ENCODE peak calls at places on chromosomes 3 and 15, in five cellular contexts. R, Q, P, U and G are unnamed samples.

GRCh38 chr15:44550256-44550655 is 13.3 kb downstream of the EIF3J start:
- DNase-seq in P (no peak), R (no peak), U (no peak), Q (no peak), G (no peak)

GRCh38 chr3:102466001-102466400 is 31.2 kb downstream of the ZPLD1 start:
- DNase-seq in Q (no peak), P (peak), R (no peak), U (no peak), G (no peak)

GRCh38 chr3:181756645-181757044 is 44.9 kb downstream of the SOX2 start:
- DNase-seq in Q (no peak), P (no peak), R (no peak), U (no peak), G (peak)

GRCh38 chr15:67090297-67091072 is 25.1 kb downstream of the SMAD3 start:
- DNase-seq in U (no peak), P (no peak), Q (no peak), R (no peak), G (no peak)

GRCh38 chr15:83108266-83109219 is 1.1 kb downstream of the TM6SF1 start:
- DNase-seq in P (no peak), U (peak), Q (no peak), R (no peak), G (no peak)

GRCh38 chr15:70361891-70362290 is 264.2 kb upstream of the TLE3 start:
- DNase-seq in P (no peak), Q (no peak), R (no peak), U (no peak), G (no peak)

GRCh38 chr15:62989366-62990055 is 53.0 kb upstream of the TPM1 start:
- DNase-seq in R (no peak), U (no peak), Q (no peak), P (no peak), G (no peak)

GRCh38 chr3:126191246-126191645 is 10.9 kb upstream of the ALDH1L1 start:
- DNase-seq in U (no peak), R (no peak), P (no peak), Q (no peak), G (no peak)

GRCh38 chr3:64957639-64958038 is 269.8 kb upstream of the ADAMTS9 start:
- DNase-seq in U (no peak), Q (no peak), R (no peak), P (no peak), G (no peak)

GRCh38 chr15:52559583-52559982 is 9.2 kb downstream of the ARPP19 start:
- DNase-seq in P (no peak), Q (no peak), U (no peak), R (no peak), G (no peak)

GRCh38 chr3:150682819-150683218 is 20.9 kb downstream of the ERICH6 start:
- DNase-seq in U (no peak), P (no peak), Q (no peak), R (no peak), G (no peak)

GRCh38 chr3:77039606-77040553 is at the start of gene ROBO2:
- DNase-seq in R (peak), Q (no peak), P (no peak), U (no peak), G (no peak)

GRCh38 chr15:43912991-43913927 is 86.5 kb downstream of the WDR76 start:
- DNase-seq in R (no peak), U (no peak), Q (peak), P (peak), G (no peak)

GRCh38 chr15:65130941-65131340 is 2.7 kb downstream of the PDCD7 start:
- DNase-seq in Q (no peak), P (no peak), U (no peak), R (no peak), G (no peak)

GRCh38 chr3:157464283-157464682 is 27.6 kb downstream of the PTX3 start:
- DNase-seq in P (no peak), U (no peak), Q (no peak), R (no peak), G (no peak)

GRCh38 chr3:36362973-36363372 is 17.3 kb upstream of the STAC start:
- DNase-seq in R (no peak), Q (peak), P (peak), U (no peak), G (no peak)

GRCh38 chr3:186053954-186054353 is 54.9 kb downstream of the ETV5 start:
- DNase-seq in R (no peak), Q (no peak), U (no peak), P (no peak), G (no peak)

GRCh38 chr3:60514866-60515265 is 736.4 kb downstream of the FHIT start:
- DNase-seq in R (peak), U (no peak), Q (no peak), P (no peak), G (no peak)

GRCh38 chr3:71163216-71163918 is 420.2 kb downstream of the FOXP1 start:
- DNase-seq in R (no peak), U (no peak), P (no peak), Q (no peak), G (no peak)

GRCh38 chr3:104269771-104270170 is 1096.9 kb upstream of the ALCAM start:
- DNase-seq in Q (no peak), U (no peak), P (no peak), R (no peak), G (no peak)

GRCh38 chr3:16332904-16333426 is 68.0 kb downstream of the OXNAD1 start:
- DNase-seq in R (no peak), Q (peak), U (no peak), P (no peak), G (no peak)

GRCh38 chr3:183555541-183556081 is at the start of gene KLHL6:
- DNase-seq in U (peak), R (no peak), Q (no peak), P (no peak), G (no peak)

GRCh38 chr3:150370129-150370602 is 37.9 kb upstream of the TSC22D2 start:
- DNase-seq in U (no peak), Q (peak), R (peak), P (peak), G (peak)

GRCh38 chr3:195257454-195258448 is 13.2 kb downstream of the XXYLT1 start:
- DNase-seq in R (no peak), U (no peak), P (no peak), Q (no peak), G (no peak)
- TF ChIP-seq SP1 in R (no peak), U (no peak), P (no peak), Q (no peak), G (no peak)

DNA sequence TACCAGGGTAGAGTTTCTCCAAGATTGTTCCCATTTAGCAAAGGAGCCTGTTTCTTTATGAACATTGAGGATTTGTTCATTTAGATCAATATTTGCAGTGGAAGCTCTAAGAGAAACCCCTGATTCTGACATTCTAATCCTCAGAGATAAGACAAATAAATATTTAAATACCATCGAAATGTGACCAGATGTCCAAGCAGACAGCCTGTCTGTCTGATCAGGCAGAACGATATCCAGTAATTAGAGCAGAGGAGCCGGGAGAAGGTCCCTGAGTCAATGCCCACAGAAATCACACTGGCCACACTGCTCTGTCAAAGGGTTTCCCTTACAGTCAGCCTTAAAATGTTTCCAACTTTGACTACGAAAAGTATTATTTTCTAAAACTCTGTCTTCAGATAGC is 15.7 kb upstream of the ARPIN start:
- DNase-seq in R (no peak), U (no peak), Q (peak), P (no peak), G (no peak)
- TF ChIP-seq SP1 in R (no peak), U (no peak), Q (no peak), P (no peak), G (no peak)

DNA sequence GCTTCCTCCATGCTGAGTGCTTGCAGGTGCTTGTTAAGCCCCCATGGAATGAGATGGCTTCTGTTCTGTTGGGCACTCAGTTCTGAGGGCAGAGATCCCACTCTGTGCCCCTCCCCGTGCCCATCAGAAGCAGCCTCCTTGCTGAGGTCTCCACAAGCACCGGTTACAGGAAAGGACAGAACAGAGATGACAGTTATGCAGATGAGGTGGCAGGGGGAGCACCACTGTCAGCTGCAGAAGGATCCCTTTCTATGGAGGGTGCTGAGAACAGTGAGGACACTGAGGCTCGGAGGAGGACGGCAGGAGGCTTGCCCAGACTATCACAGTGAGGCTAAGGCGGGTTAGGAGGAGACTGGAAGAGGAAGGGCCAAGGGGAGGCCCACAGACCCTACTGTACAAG is 12.4 kb downstream of the CACNA2D2 start:
- DNase-seq in Q (no peak), U (no peak), R (no peak), P (no peak), G (no peak)
- TF ChIP-seq SP1 in Q (no peak), U (no peak), R (no peak), P (no peak), G (no peak)

GRCh38 chr3:170523248-170523647 is 62.6 kb downstream of the SLC7A14 start:
- DNase-seq in Q (no peak), R (no peak), P (no peak), U (no peak), G (no peak)
- TF ChIP-seq SP1 in Q (no peak), R (no peak), P (no peak), U (no peak), G (no peak)

GRCh38 chr3:140019946-140020345 is 85.0 kb downstream of the CLSTN2 start:
- DNase-seq in P (no peak), R (no peak), Q (no peak), U (no peak), G (no peak)

GRCh38 chr3:140021269-140021668 is 86.3 kb downstream of the CLSTN2 start:
- DNase-seq in Q (no peak), U (no peak), R (no peak), P (no peak), G (no peak)

GRCh38 chr3:140018556-140018955 is 83.6 kb downstream of the CLSTN2 start:
- DNase-seq in Q (no peak), P (no peak), U (no peak), R (no peak), G (no peak)

GRCh38 chr3:140022061-140022781 is 87.2 kb downstream of the CLSTN2 start:
- DNase-seq in R (no peak), Q (no peak), P (no peak), U (no peak), G (no peak)

GRCh38 chr3:140023616-140024530 is 88.9 kb downstream of the CLSTN2 start:
- DNase-seq in Q (no peak), R (no peak), U (no peak), P (no peak), G (no peak)
- TF ChIP-seq SP1 in Q (no peak), R (no peak), U (no peak), P (no peak), G (no peak)

GRCh38 chr3:138097192-138097829 is 18.1 kb downstream of the DZIP1L start:
- DNase-seq in U (no peak), R (no peak), P (no peak), Q (no peak), G (peak)
- TF ChIP-seq SP1 in U (no peak), R (no peak), P (no peak), Q (no peak), G (no peak)

GRCh38 chr3:178439504-178439903 is 96.7 kb upstream of the KCNMB2 start:
- DNase-seq in U (no peak), Q (no peak), R (no peak), P (no peak), G (no peak)

GRCh38 chr3:178444416-178444815 is 91.8 kb upstream of the KCNMB2 start:
- DNase-seq in P (no peak), U (no peak), Q (no peak), R (no peak), G (no peak)

GRCh38 chr3:178445139-178445538 is 91.1 kb upstream of the KCNMB2 start:
- DNase-seq in U (no peak), P (no peak), Q (no peak), R (no peak), G (no peak)

GRCh38 chr3:178446054-178446453 is 90.2 kb upstream of the KCNMB2 start:
- DNase-seq in Q (no peak), R (no peak), P (no peak), U (no peak), G (no peak)

DNA sequence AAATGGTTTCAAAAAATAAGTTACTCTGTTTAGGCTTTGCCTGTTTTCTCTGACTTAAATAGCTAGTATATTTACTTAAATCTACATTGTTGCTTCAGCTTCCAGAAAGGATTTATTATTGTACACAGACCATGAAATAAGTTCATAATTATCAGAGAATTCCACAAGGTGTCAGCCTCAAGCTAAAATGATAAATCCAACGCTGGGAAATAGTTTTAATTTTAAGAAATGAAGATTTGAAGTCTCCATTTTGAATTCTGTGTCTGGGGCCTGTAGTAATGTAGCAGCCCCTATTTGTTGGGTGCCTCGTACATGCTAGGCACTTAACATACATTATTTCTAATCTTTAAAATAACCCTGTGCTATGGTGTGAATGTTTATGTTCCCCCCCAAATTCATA is 92.6 kb upstream of the KCNMB2 start:
- DNase-seq in U (no peak), R (no peak), P (no peak), Q (no peak), G (no peak)
- TF ChIP-seq SP1 in U (no peak), R (no peak), P (no peak), Q (no peak), G (no peak)